ENCODE peak calls at places on chromosome 12, in five cellular contexts. One of them, this sample, is unnamed.
A peak's percentile ranks its signal among the peaks of the same experiment; 100 is the strongest.

GRCh38 chr12:6380141-6381121 is 3.5 kb upstream of the LTBR start:
- DNase-seq in HTR-8/SVneo: no peak
- DNase-seq in naive thymus-derived CD4-positive, alpha-beta T cell: no peak
- DNase-seq in ecto neural progenitor cell: no peak
- DNase-seq in lung: no peak
- DNase-seq in this sample: no peak

GRCh38 chr12:48779869-48780268 is 9.0 kb downstream of the ADCY6 start:
- DNase-seq in HTR-8/SVneo: no peak
- DNase-seq in ecto neural progenitor cell: no peak
- DNase-seq in lung: no peak
- DNase-seq in naive thymus-derived CD4-positive, alpha-beta T cell: no peak
- DNase-seq in this sample: no peak

GRCh38 chr12:84767079-84767478 is 145.5 kb downstream of the SLC6A15 start:
- DNase-seq in ecto neural progenitor cell: no peak
- DNase-seq in lung: no peak
- DNase-seq in naive thymus-derived CD4-positive, alpha-beta T cell: no peak
- DNase-seq in HTR-8/SVneo: no peak
- DNase-seq in this sample: no peak

GRCh38 chr12:45234134-45234865 is 18.4 kb downstream of the ANO6 start:
- DNase-seq in naive thymus-derived CD4-positive, alpha-beta T cell: no peak
- DNase-seq in HTR-8/SVneo: peak; percentile 79
- DNase-seq in lung: no peak
- DNase-seq in ecto neural progenitor cell: peak; percentile 71
- DNase-seq in this sample: peak; percentile 81

GRCh38 chr12:50505386-50505827 is 622 bp downstream of the DIP2B start:
- DNase-seq in ecto neural progenitor cell: no peak
- DNase-seq in naive thymus-derived CD4-positive, alpha-beta T cell: peak; percentile 32
- DNase-seq in lung: peak; percentile 29
- DNase-seq in HTR-8/SVneo: no peak
- DNase-seq in this sample: no peak

GRCh38 chr12:5546616-5547015 is 114.7 kb downstream of the NTF3 start:
- DNase-seq in HTR-8/SVneo: no peak
- DNase-seq in lung: no peak
- DNase-seq in naive thymus-derived CD4-positive, alpha-beta T cell: no peak
- DNase-seq in ecto neural progenitor cell: no peak
- DNase-seq in this sample: no peak

GRCh38 chr12:101501410-101502045 is 26.4 kb downstream of the SPIC start:
- DNase-seq in naive thymus-derived CD4-positive, alpha-beta T cell: no peak
- DNase-seq in lung: no peak
- DNase-seq in ecto neural progenitor cell: no peak
- DNase-seq in HTR-8/SVneo: no peak
- DNase-seq in this sample: peak; percentile 79

GRCh38 chr12:104682790-104683279 is 226.1 kb downstream of the CHST11 start:
- DNase-seq in naive thymus-derived CD4-positive, alpha-beta T cell: peak; percentile 79
- DNase-seq in HTR-8/SVneo: no peak
- DNase-seq in lung: peak; percentile 70
- DNase-seq in ecto neural progenitor cell: no peak
- DNase-seq in this sample: no peak

GRCh38 chr12:82415402-82415801 is 57.1 kb downstream of the METTL25 start:
- DNase-seq in lung: no peak
- DNase-seq in ecto neural progenitor cell: no peak
- DNase-seq in HTR-8/SVneo: no peak
- DNase-seq in naive thymus-derived CD4-positive, alpha-beta T cell: no peak
- DNase-seq in this sample: no peak

This sample was measured in LoVo.